ENCODE peak calls at places on chromosomes 1 and 21, in six cellular contexts. L is H1, P is neuronal stem cell, N is mesenchymal stem cell, U is IMR-90, A is trophoblast cell. C is an unnamed sample.

GRCh38 chr1:66360285-66360724 is 173.6 kb upstream of the SGIP1 start:
- DNase-seq in N (no peak), L (no peak), P (no peak), U (no peak), A (no peak), C (no peak)

GRCh38 chr1:19622204-19622603 is 21.9 kb upstream of the NBL1 start:
- DNase-seq in N (no peak), A (no peak), P (no peak), L (no peak), U (peak), C (no peak)

GRCh38 chr1:125087691-125088090 is 3902.9 kb downstream of the SRGAP2C start:
- DNase-seq in U (no peak), N (no peak), L (no peak), A (no peak), P (no peak), C (no peak)

GRCh38 chr1:118396824-118397530 is 211.9 kb upstream of the SPAG17 start:
- DNase-seq in P (no peak), A (no peak), L (no peak), N (no peak), U (no peak), C (no peak)

GRCh38 chr1:220878223-220879081 is 791 bp upstream of the HLX start:
- DNase-seq in U (no peak), P (no peak), N (peak), L (no peak), A (no peak), C (no peak)

GRCh38 chr1:156711011-156711817 is 5.8 kb upstream of the CRABP2 start:
- DNase-seq in U (no peak), A (no peak), P (no peak), L (no peak), N (no peak), C (no peak)

GRCh38 chr1:202046227-202046626 is 35.8 kb downstream of the ELF3 start:
- DNase-seq in P (no peak), A (no peak), N (no peak), U (no peak), L (no peak), C (no peak)

GRCh38 chr1:244326757-244327156 is 125.0 kb downstream of the ADSS2 start:
- DNase-seq in N (no peak), P (no peak), U (no peak), A (no peak), L (no peak), C (peak)

GRCh38 chr1:198680174-198680871 is 41.5 kb downstream of the PTPRC start:
- DNase-seq in P (no peak), L (no peak), N (no peak), A (no peak), U (no peak), C (no peak)

GRCh38 chr1:154323493-154323892 is 1.8 kb upstream of the ATP8B2 start:
- DNase-seq in U (no peak), N (no peak), A (no peak), P (no peak), L (no peak), C (no peak)

GRCh38 chr1:234962340-234962989 is 166.2 kb downstream of the TOMM20 start:
- DNase-seq in P (no peak), L (no peak), U (peak), A (peak), N (peak), C (no peak)

GRCh38 chr1:181936768-181937581 is 124.5 kb downstream of the ZNF648 start:
- DNase-seq in P (peak), U (no peak), L (peak), N (no peak), A (peak), C (peak)

GRCh38 chr21:36859744-36860501 is 106.5 kb downstream of the HLCS start:
- DNase-seq in N (peak), U (peak), L (peak), A (peak), P (no peak), C (peak)

GRCh38 chr1:215518594-215518993 is 48.5 kb upstream of the KCTD3 start:
- DNase-seq in U (no peak), P (no peak), N (no peak), A (no peak), L (no peak), C (no peak)

GRCh38 chr1:215523128-215523861 is 43.8 kb upstream of the KCTD3 start:
- DNase-seq in P (no peak), N (peak), U (peak), L (no peak), A (no peak), C (no peak)

GRCh38 chr1:215521279-215521678 is 45.8 kb upstream of the KCTD3 start:
- DNase-seq in P (no peak), U (no peak), L (no peak), N (no peak), A (no peak), C (no peak)

DNA sequence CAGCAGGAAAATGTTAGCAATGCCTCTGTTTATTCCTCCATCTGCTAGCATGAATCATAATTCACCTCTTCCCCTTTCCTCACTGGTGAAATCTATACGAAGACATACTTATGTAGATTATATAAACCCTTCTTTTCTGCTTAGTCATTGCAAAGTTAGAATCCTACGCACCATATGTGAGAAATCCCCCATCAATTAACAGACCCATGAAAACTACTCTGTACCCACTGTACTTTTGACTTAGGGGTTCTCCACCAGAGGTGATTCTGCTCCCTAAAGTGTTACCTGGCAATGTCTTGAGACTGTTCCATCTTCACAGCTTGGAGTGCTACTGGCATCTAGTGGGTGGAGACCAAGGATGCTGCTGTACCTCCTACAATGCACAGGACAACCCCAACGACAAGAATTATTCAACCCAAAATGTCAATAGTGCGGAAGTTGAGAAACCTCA is 49.6 kb upstream of the KCTD3 start:
- DNase-seq in A (no peak), L (no peak), P (no peak), N (peak), U (peak), C (peak)
- H3K14ac ChIP-seq in A (no peak), L (no peak), P (no peak), N (no peak), U (peak), C (no peak)

GRCh38 chr1:162779043-162779442 is 11.5 kb upstream of the HSD17B7 start:
- DNase-seq in L (no peak), N (no peak), A (no peak), P (no peak), U (no peak), C (no peak)
- H3K14ac ChIP-seq in L (no peak), N (no peak), A (no peak), P (no peak), U (no peak), C (no peak)

DNA sequence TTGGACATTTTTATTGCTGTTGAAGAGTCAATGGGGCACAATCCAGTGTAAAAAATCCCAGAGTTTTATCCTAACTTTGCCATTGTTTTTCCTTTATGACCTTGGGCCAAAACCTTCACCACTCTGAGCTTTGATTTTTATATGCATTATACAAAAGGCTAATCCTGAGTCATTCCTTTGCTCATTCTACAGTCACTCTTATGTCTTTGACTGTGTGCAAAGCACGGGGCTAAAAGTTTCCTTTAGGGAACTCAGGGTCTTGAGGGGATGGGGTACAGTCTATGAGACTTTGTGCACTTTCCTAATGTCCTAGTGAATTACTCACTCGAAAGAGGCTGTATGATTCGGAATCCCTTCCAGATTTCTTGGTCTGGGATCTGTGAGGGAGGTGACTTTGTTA is 543.2 kb upstream of the CAMK1G start:
- DNase-seq in A (no peak), N (no peak), P (no peak), U (no peak), L (no peak), C (no peak)
- H3K14ac ChIP-seq in A (no peak), N (no peak), P (no peak), U (no peak), L (no peak), C (no peak)

DNA sequence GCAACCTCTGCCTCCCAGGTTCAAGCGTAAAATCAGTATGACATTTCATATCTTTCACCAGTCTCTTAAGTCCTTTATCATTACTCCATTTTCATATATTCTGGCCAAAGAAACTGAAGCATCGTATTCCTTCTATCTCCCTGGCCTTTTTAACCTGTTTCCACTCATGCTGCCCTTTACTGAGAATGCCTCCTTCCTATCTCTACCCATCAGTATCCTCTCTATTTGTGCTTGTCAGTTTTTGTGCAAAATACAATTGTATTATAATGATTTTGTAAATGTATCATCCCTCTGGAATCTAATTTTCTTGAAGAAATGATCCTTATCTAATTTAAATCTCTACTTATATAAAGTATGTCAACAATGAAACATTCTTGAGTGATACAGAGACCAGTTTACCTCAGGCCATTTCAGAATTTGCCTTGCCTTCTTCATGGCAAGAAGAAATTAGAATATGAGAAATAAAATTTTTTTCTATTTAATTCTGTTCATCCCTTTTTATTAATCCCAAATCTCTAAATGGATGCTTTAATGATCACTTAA is 59.1 kb upstream of the TEKT2 start:
- DNase-seq in N (no peak), L (no peak), A (no peak), U (no peak), P (no peak), C (no peak)
- H3K14ac ChIP-seq in N (no peak), L (no peak), A (no peak), U (no peak), P (no peak), C (no peak)

GRCh38 chr1:162854245-162854860 is 6.6 kb downstream of the CCDC190 start:
- DNase-seq in U (peak), P (no peak), A (peak), N (peak), L (no peak), C (peak)

GRCh38 chr1:162857850-162858249 is 3.1 kb downstream of the CCDC190 start:
- DNase-seq in A (no peak), N (no peak), P (no peak), L (no peak), U (peak), C (no peak)

GRCh38 chr1:162859210-162859609 is 1.8 kb downstream of the CCDC190 start:
- DNase-seq in P (no peak), U (no peak), A (no peak), L (no peak), N (no peak), C (no peak)

GRCh38 chr1:162855461-162856150 is 5.4 kb downstream of the CCDC190 start:
- DNase-seq in P (no peak), A (no peak), L (no peak), N (no peak), U (peak), C (no peak)

DNA sequence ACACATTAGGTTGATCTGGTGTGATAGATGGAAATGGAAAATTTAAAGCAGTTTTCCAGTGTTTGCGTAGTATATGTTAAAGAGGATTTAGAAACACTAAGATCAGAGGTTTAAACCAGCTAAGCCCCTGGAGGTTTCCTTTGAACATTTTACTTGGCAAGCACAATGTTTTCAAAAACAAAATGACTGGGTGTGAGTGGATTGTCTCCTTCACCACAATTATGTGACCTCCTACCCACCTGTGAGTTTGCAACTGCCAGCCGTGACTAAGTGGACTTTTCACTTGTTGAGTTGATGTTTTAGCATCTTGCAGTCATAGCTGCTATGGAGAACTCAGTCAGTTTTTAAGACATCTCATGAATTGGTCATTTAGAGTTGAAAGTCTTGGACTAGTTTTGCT is 4.7 kb downstream of the CCDC190 start:
- DNase-seq in A (no peak), P (no peak), N (peak), L (no peak), U (peak), C (no peak)
- H3K14ac ChIP-seq in A (no peak), P (no peak), N (no peak), L (no peak), U (no peak), C (no peak)

DNA sequence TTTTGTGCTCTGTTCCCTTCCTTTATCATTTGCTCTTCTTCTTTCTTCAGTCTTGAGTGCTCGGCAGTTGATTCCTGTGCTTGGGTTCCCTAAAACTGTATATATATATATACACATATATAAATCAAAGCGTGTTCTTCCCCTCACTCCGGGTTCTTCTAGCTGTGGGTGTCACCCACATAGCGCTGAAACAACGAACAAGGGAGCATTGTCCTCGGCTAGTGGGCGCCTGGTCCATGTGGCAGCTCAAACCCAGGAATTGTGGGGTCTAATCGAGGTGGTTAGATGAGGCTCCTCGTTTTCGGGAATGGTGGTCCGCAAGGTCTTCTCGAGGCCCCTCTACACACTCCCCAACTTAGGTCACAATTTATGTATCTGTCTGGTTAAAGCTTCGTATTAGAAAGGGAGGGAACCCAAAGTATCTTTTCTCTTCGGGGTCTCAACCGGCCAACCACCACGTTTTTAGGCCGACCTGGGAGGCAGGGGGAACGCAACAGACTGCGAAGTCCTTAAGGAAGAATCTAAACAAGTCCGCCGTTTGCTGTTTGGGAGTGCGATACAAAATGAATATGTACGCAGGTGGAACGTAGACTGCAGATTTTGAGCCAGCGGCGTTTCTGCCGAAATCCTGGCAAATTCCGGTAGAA is 504 bp upstream of the SDHC start:
- DNase-seq in U (no peak), P (no peak), A (no peak), L (no peak), N (no peak), C (no peak)
- H3K14ac ChIP-seq in U (peak), P (no peak), A (peak), L (no peak), N (no peak), C (peak)